ENCODE peak calls at places on chromosomes 2 and 18, in five cellular contexts. Z, I, E, R and W are unnamed samples.

GRCh38 chr18:75638223-75638596 is 210.7 kb upstream of the SMIM21 start:
- DNase-seq in Z (no peak), I (no peak), E (no peak), R (no peak), W (no peak)

GRCh38 chr2:71510938-71511337 is 57.6 kb downstream of the DYSF start:
- DNase-seq in Z (no peak), I (no peak), E (no peak), R (no peak), W (no peak)

GRCh38 chr2:145484443-145485086 is 964.6 kb upstream of the ZEB2 start:
- DNase-seq in E (no peak), R (no peak), Z (no peak), I (no peak), W (peak; percentile 82)

GRCh38 chr2:171342014-171342413 is 91.8 kb downstream of the METTL8 start:
- DNase-seq in E (no peak), Z (no peak), I (no peak), R (no peak), W (no peak)

GRCh38 chr2:154698789-154699559 is 479 bp downstream of the KCNJ3 start:
- DNase-seq in R (no peak), I (no peak), E (no peak), Z (peak; percentile 22), W (no peak)

GRCh38 chr18:55489742-55490055 is 98.3 kb downstream of the TCF4 start:
- DNase-seq in Z (no peak), E (peak; percentile 35), R (no peak), I (no peak), W (no peak)

GRCh38 chr18:70490008-70490933 is 201.4 kb downstream of the SOCS6 start:
- DNase-seq in I (no peak), R (peak; percentile 79), Z (peak; percentile 34), E (peak; percentile 26), W (peak; percentile 44)

GRCh38 chr2:47520302-47520630 is 117.3 kb downstream of the MSH2 start:
- DNase-seq in I (no peak), Z (no peak), E (no peak), R (no peak), W (no peak)

GRCh38 chr18:56804395-56804794 is 153.2 kb downstream of the WDR7 start:
- DNase-seq in Z (no peak), I (no peak), E (no peak), R (no peak), W (no peak)

GRCh38 chr2:201639205-201639604 is 4.1 kb downstream of the TMEM237 start:
- DNase-seq in Z (no peak), R (no peak), I (no peak), E (peak; percentile 11), W (no peak)

GRCh38 chr2:18401471-18401870 is 159.0 kb downstream of the RDH14 start:
- DNase-seq in E (no peak), Z (no peak), I (no peak), R (peak; percentile 53), W (no peak)

GRCh38 chr2:66433945-66434678 is 813 bp upstream of the MEIS1 start:
- DNase-seq in I (peak; percentile 81), R (peak; percentile 84), E (peak; percentile 13), Z (peak; percentile 94), W (no peak)